ENCODE peak calls at places on chromosomes 2 and 18, in four cellular contexts. One of them, this sample, is unnamed.

GRCh38 chr2:222859786-222860726 is 780 bp upstream of the ACSL3 start:
- DNase-seq in HepG2: peak; percentile 72
- DNase-seq in GM23338: peak; percentile 56
- DNase-seq in neural progenitor cell: peak; percentile 9
- DNase-seq in this sample: peak; percentile 99

GRCh38 chr2:170696006-170696405 is 19.1 kb upstream of the SP5 start:
- DNase-seq in HepG2: no peak
- DNase-seq in GM23338: no peak
- DNase-seq in neural progenitor cell: no peak
- DNase-seq in this sample: no peak

GRCh38 chr18:79555885-79556284 is 123.7 kb upstream of the CTDP1 start:
- DNase-seq in HepG2: no peak
- DNase-seq in GM23338: no peak
- DNase-seq in neural progenitor cell: no peak
- DNase-seq in this sample: no peak

GRCh38 chr2:19738707-19739106 is 163.1 kb downstream of the TTC32 start:
- DNase-seq in HepG2: no peak
- DNase-seq in GM23338: no peak
- DNase-seq in neural progenitor cell: no peak
- DNase-seq in this sample: no peak

GRCh38 chr2:207243601-207244000 is 77.9 kb upstream of the KLF7 start:
- DNase-seq in HepG2: no peak
- DNase-seq in GM23338: no peak
- DNase-seq in neural progenitor cell: no peak
- DNase-seq in this sample: no peak

GRCh38 chr2:24382363-24383021 is 22.2 kb upstream of the ITSN2 start:
- DNase-seq in HepG2: no peak
- DNase-seq in GM23338: peak; percentile 87
- DNase-seq in neural progenitor cell: peak; percentile 76
- DNase-seq in this sample: peak; percentile 58

GRCh38 chr18:57429607-57430165 is 5.5 kb upstream of the ONECUT2 start:
- DNase-seq in HepG2: no peak
- DNase-seq in GM23338: peak; percentile 60
- DNase-seq in neural progenitor cell: peak; percentile 83
- DNase-seq in this sample: no peak

GRCh38 chr2:185201063-185201462 is 537.5 kb upstream of the FSIP2 start:
- DNase-seq in HepG2: no peak
- DNase-seq in GM23338: no peak
- DNase-seq in neural progenitor cell: no peak
- DNase-seq in this sample: no peak

GRCh38 chr18:24121625-24122024 is 17.2 kb upstream of the CABYR start:
- DNase-seq in HepG2: no peak
- DNase-seq in GM23338: no peak
- DNase-seq in neural progenitor cell: no peak
- DNase-seq in this sample: no peak

GRCh38 chr2:177602611-177603164 is 210.1 kb downstream of the AGPS start:
- DNase-seq in HepG2: peak; percentile 68
- DNase-seq in GM23338: no peak
- DNase-seq in neural progenitor cell: no peak
- DNase-seq in this sample: no peak

GRCh38 chr2:238155761-238156694 is 2.7 kb upstream of the ERFE start:
- DNase-seq in HepG2: no peak
- DNase-seq in GM23338: no peak
- DNase-seq in neural progenitor cell: no peak
- DNase-seq in this sample: no peak

GRCh38 chr2:56448403-56448998 is 264.7 kb downstream of the CCDC85A start:
- DNase-seq in HepG2: peak; percentile 3
- DNase-seq in GM23338: no peak
- DNase-seq in neural progenitor cell: no peak
- DNase-seq in this sample: no peak

GRCh38 chr2:140085674-140086073 is 1305.5 kb upstream of the NXPH2 start:
- DNase-seq in HepG2: no peak
- DNase-seq in GM23338: no peak
- DNase-seq in neural progenitor cell: no peak
- DNase-seq in this sample: no peak

GRCh38 chr18:37320320-37320719 is 245.3 kb downstream of the CELF4 start:
- DNase-seq in HepG2: no peak
- DNase-seq in GM23338: no peak
- DNase-seq in neural progenitor cell: no peak
- DNase-seq in this sample: no peak

GRCh38 chr2:44747794-44748193 is 193.7 kb upstream of the SIX3 start:
- DNase-seq in HepG2: no peak
- DNase-seq in GM23338: no peak
- DNase-seq in neural progenitor cell: no peak
- DNase-seq in this sample: no peak

GRCh38 chr2:487495-488079 is 189.6 kb downstream of the TMEM18 start:
- DNase-seq in HepG2: no peak
- DNase-seq in GM23338: no peak
- DNase-seq in neural progenitor cell: no peak
- DNase-seq in this sample: no peak

GRCh38 chr2:88692187-88692586 is 714 bp downstream of the RPIA start:
- DNase-seq in HepG2: peak; percentile 32
- DNase-seq in GM23338: peak; percentile 53
- DNase-seq in neural progenitor cell: no peak
- DNase-seq in this sample: no peak

GRCh38 chr2:157627594-157628281 is 926 bp downstream of the ACVR1C start:
- DNase-seq in HepG2: no peak
- DNase-seq in GM23338: peak; percentile 49
- DNase-seq in neural progenitor cell: peak; percentile 44
- DNase-seq in this sample: no peak

GRCh38 chr2:100126172-100126571 is 16.2 kb downstream of the AFF3 start:
- DNase-seq in HepG2: no peak
- DNase-seq in GM23338: no peak
- DNase-seq in neural progenitor cell: no peak
- DNase-seq in this sample: no peak

GRCh38 chr2:232896700-232897385 is 26.8 kb downstream of the SNORC start:
- DNase-seq in HepG2: no peak
- DNase-seq in GM23338: no peak
- DNase-seq in neural progenitor cell: no peak
- DNase-seq in this sample: no peak

GRCh38 chr18:490024-490366 is 10.5 kb downstream of the COLEC12 start:
- DNase-seq in HepG2: no peak
- DNase-seq in GM23338: no peak
- DNase-seq in neural progenitor cell: no peak
- DNase-seq in this sample: no peak

GRCh38 chr2:12341919-12342318 is 374.8 kb upstream of the TRIB2 start:
- DNase-seq in HepG2: no peak
- DNase-seq in GM23338: no peak
- DNase-seq in neural progenitor cell: no peak
- DNase-seq in this sample: no peak

GRCh38 chr2:144515694-144516416 is 4.1 kb downstream of the ZEB2 start:
- DNase-seq in HepG2: no peak
- DNase-seq in GM23338: peak; percentile 75
- DNase-seq in neural progenitor cell: peak; percentile 66
- DNase-seq in this sample: no peak

GRCh38 chr2:46804794-46805193 is 110.8 kb downstream of the MCFD2 start:
- DNase-seq in HepG2: no peak
- DNase-seq in GM23338: no peak
- DNase-seq in neural progenitor cell: no peak
- DNase-seq in this sample: no peak

GRCh38 chr2:8534729-8535397 is 147.0 kb upstream of the ID2 start:
- DNase-seq in HepG2: peak; percentile 48
- DNase-seq in GM23338: no peak
- DNase-seq in neural progenitor cell: no peak
- DNase-seq in this sample: no peak

GRCh38 chr2:182625814-182626213 is 90.2 kb upstream of the DNAJC10 start:
- DNase-seq in HepG2: no peak
- DNase-seq in GM23338: peak; percentile 76
- DNase-seq in neural progenitor cell: no peak
- DNase-seq in this sample: peak; percentile 38

GRCh38 chr2:144133881-144134280 is 386.0 kb downstream of the ZEB2 start:
- DNase-seq in HepG2: no peak
- DNase-seq in GM23338: peak; percentile 7
- DNase-seq in neural progenitor cell: no peak
- DNase-seq in this sample: no peak

GRCh38 chr18:59909289-59910036 is 9.7 kb downstream of the PMAIP1 start:
- DNase-seq in HepG2: no peak
- DNase-seq in GM23338: no peak
- DNase-seq in neural progenitor cell: no peak
- DNase-seq in this sample: peak; percentile 45

GRCh38 chr2:12824771-12825363 is 108.1 kb downstream of the TRIB2 start:
- DNase-seq in HepG2: no peak
- DNase-seq in GM23338: no peak
- DNase-seq in neural progenitor cell: no peak
- DNase-seq in this sample: no peak

GRCh38 chr2:68918497-68918896 is 34.2 kb downstream of the GKN2 start:
- DNase-seq in HepG2: no peak
- DNase-seq in GM23338: no peak
- DNase-seq in neural progenitor cell: no peak
- DNase-seq in this sample: peak; percentile 39

GRCh38 chr2:28173377-28173776 is 219.3 kb upstream of the FOSL2 start:
- DNase-seq in HepG2: no peak
- DNase-seq in GM23338: no peak
- DNase-seq in neural progenitor cell: peak; percentile 18
- DNase-seq in this sample: no peak

DNA sequence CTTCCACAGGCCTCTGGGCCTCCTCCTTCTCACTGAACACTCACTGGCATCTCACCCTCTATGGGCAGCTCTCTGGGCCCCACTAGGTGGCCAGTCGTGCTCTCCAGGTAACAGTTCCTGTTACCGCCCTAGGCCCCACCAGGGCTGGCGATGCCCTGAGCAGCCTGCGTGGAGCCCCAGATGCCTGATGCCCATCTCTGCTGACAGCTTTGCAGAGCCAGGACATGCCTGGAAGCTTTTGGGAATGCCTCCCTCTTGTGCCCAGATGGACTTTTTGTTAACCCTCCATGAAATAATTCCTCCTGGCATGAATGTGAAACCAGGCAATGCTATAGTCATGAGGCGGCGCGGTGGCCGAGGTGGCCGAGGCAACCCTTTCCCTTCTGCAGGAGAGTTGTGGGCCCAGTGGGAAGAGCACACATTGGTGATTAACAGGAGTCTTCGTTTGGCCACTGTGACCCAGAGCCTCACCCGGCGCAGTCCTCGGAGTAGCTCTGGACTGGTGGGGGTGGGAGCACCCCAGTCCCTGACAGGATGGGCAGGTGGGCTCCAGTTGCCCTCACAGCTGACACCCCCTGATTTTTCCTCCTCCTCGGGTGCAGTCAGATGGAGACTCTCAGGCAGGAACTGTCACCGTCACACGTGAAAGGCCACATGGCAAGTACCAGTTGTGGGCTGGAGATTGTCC is 80.0 kb downstream of the SH3BP4 start:
- DNase-seq in HepG2: no peak
- DNase-seq in GM23338: no peak
- DNase-seq in neural progenitor cell: no peak
- DNase-seq in this sample: no peak
- H2AFZ ChIP-seq in HepG2: no peak overlapping the region
- H2AFZ ChIP-seq in GM23338: no peak overlapping the region
- H2AFZ ChIP-seq in neural progenitor cell: no peak overlapping the region
- H2AFZ ChIP-seq in this sample: no peak overlapping the region

GRCh38 chr2:241862093-241862492 is 3.4 kb upstream of the PDCD1 start:
- DNase-seq in HepG2: no peak
- DNase-seq in GM23338: peak; percentile 44
- DNase-seq in neural progenitor cell: no peak
- DNase-seq in this sample: no peak

GRCh38 chr2:241859017-241859435 is 332 bp upstream of the PDCD1 start:
- DNase-seq in HepG2: no peak
- DNase-seq in GM23338: no peak
- DNase-seq in neural progenitor cell: no peak
- DNase-seq in this sample: no peak

GRCh38 chr2:241861264-241861663 is 2.6 kb upstream of the PDCD1 start:
- DNase-seq in HepG2: no peak
- DNase-seq in GM23338: no peak
- DNase-seq in neural progenitor cell: no peak
- DNase-seq in this sample: no peak

GRCh38 chr2:241859436-241860183 is 916 bp upstream of the PDCD1 start:
- DNase-seq in HepG2: no peak
- DNase-seq in GM23338: no peak
- DNase-seq in neural progenitor cell: no peak
- DNase-seq in this sample: no peak

GRCh38 chr2:241860184-241861078 is 1.7 kb upstream of the PDCD1 start:
- DNase-seq in HepG2: no peak
- DNase-seq in GM23338: no peak
- DNase-seq in neural progenitor cell: no peak
- DNase-seq in this sample: no peak
- H2AFZ ChIP-seq in HepG2: no peak overlapping the region
- H2AFZ ChIP-seq in GM23338: no peak overlapping the region
- H2AFZ ChIP-seq in neural progenitor cell: no peak overlapping the region
- H2AFZ ChIP-seq in this sample: no peak overlapping the region

GRCh38 chr18:55337908-55338521 is 250.0 kb downstream of the TCF4 start:
- DNase-seq in HepG2: no peak
- DNase-seq in GM23338: no peak
- DNase-seq in neural progenitor cell: no peak
- DNase-seq in this sample: no peak
- H2AFZ ChIP-seq in HepG2: no peak overlapping the region
- H2AFZ ChIP-seq in GM23338: no peak overlapping the region
- H2AFZ ChIP-seq in neural progenitor cell: no peak overlapping the region
- H2AFZ ChIP-seq in this sample: no peak overlapping the region

GRCh38 chr2:102126660-102127059 is 15.9 kb upstream of the IL1R1 start:
- DNase-seq in HepG2: no peak
- DNase-seq in GM23338: no peak
- DNase-seq in neural progenitor cell: no peak
- DNase-seq in this sample: no peak

GRCh38 chr2:102129082-102129481 is 13.5 kb upstream of the IL1R1 start:
- DNase-seq in HepG2: no peak
- DNase-seq in GM23338: no peak
- DNase-seq in neural progenitor cell: no peak
- DNase-seq in this sample: no peak

GRCh38 chr2:102130651-102130991 is 11.9 kb upstream of the IL1R1 start:
- DNase-seq in HepG2: no peak
- DNase-seq in GM23338: no peak
- DNase-seq in neural progenitor cell: no peak
- DNase-seq in this sample: no peak

GRCh38 chr2:102131564-102131963 is 11.0 kb upstream of the IL1R1 start:
- DNase-seq in HepG2: no peak
- DNase-seq in GM23338: no peak
- DNase-seq in neural progenitor cell: no peak
- DNase-seq in this sample: peak; percentile 79

GRCh38 chr2:102129956-102130650 is 12.4 kb upstream of the IL1R1 start:
- DNase-seq in HepG2: no peak
- DNase-seq in GM23338: no peak
- DNase-seq in neural progenitor cell: no peak
- DNase-seq in this sample: no peak
- H2AFZ ChIP-seq in HepG2: no peak overlapping the region
- H2AFZ ChIP-seq in GM23338: no peak overlapping the region
- H2AFZ ChIP-seq in neural progenitor cell: no peak overlapping the region
- H2AFZ ChIP-seq in this sample: no peak overlapping the region